ENCODE peak calls at places on chromosomes 2 and 18, in ten cellular contexts. S, U, Q, O, V, M, E, W, D and N are unnamed samples.

GRCh38 chr2:95323347-95324155 is 26.4 kb downstream of the KCNIP3 start:
- DNase-seq in O (no peak), M (peak), V (no peak), Q (no peak), E (no peak), W (peak), D (no peak), U (no peak), S (peak), N (no peak)

GRCh38 chr2:171673928-171674327 is 13.3 kb upstream of the DYNC1I2 start:
- DNase-seq in E (no peak), M (no peak), U (no peak), W (no peak), V (no peak), S (no peak), Q (no peak), D (no peak), O (no peak), N (no peak)

GRCh38 chr2:231666171-231667095 is 41.9 kb upstream of the PTMA start:
- DNase-seq in V (peak), U (peak), O (no peak), S (peak), D (peak), W (peak), E (peak), M (peak), Q (peak), N (peak)

GRCh38 chr18:46290440-46291020 is 186.3 kb downstream of the HAUS1 start:
- DNase-seq in D (no peak), M (no peak), W (no peak), Q (no peak), V (no peak), O (no peak), S (no peak), U (no peak), E (no peak), N (no peak)

GRCh38 chr2:71613566-71613952 is 160.2 kb downstream of the DYSF start:
- DNase-seq in Q (peak), D (no peak), M (no peak), O (no peak), V (no peak), E (no peak), S (no peak), W (no peak), U (no peak), N (no peak)

GRCh38 chr2:113173563-113174368 is at the start of gene PSD4:
- DNase-seq in U (no peak), E (no peak), W (peak), O (no peak), Q (peak), M (no peak), V (no peak), D (peak), S (no peak), N (no peak)

GRCh38 chr2:234001380-234001993 is 49.0 kb upstream of the SPP2 start:
- DNase-seq in O (no peak), Q (no peak), V (no peak), E (no peak), D (no peak), U (no peak), W (no peak), S (no peak), M (no peak), N (no peak)

GRCh38 chr2:97992836-97993825 is 2.6 kb downstream of the TMEM131 start:
- DNase-seq in W (no peak), V (no peak), O (no peak), M (no peak), S (peak), Q (no peak), E (no peak), U (no peak), D (no peak), N (no peak)

GRCh38 chr2:64228923-64229322 is 84.7 kb upstream of the PELI1 start:
- DNase-seq in V (no peak), D (no peak), U (no peak), S (no peak), M (no peak), W (no peak), O (no peak), Q (no peak), E (no peak), N (no peak)
- H3K4me3 ChIP-seq in V (no peak), D (peak), U (peak), S (no peak), M (peak), W (no peak), O (no peak), Q (no peak), E (no peak), N (no peak)

GRCh38 chr2:197875736-197876135 is 71.3 kb downstream of the PLCL1 start:
- DNase-seq in V (no peak), U (no peak), W (no peak), S (no peak), M (no peak), E (no peak), O (no peak), D (no peak), Q (no peak), N (no peak)
- H3K4me3 ChIP-seq in V (no peak), U (no peak), W (no peak), S (no peak), M (no peak), E (no peak), O (no peak), D (no peak), Q (no peak), N (no peak)

GRCh38 chr18:12443631-12444030 is 35.9 kb downstream of the PRELID3A start:
- DNase-seq in V (no peak), M (no peak), W (no peak), S (peak), O (no peak), U (no peak), D (no peak), E (no peak), Q (no peak), N (no peak)
- H3K4me3 ChIP-seq in V (no peak), M (no peak), W (no peak), S (no peak), O (no peak), U (no peak), D (no peak), E (no peak), Q (no peak), N (no peak)

GRCh38 chr18:22165603-22166069 is 3.8 kb upstream of the GATA6 start:
- DNase-seq in S (no peak), V (no peak), D (no peak), U (no peak), Q (no peak), O (no peak), W (peak), E (peak), M (peak), N (no peak)

GRCh38 chr18:22163432-22163831 is 6.0 kb upstream of the GATA6 start:
- DNase-seq in E (no peak), Q (no peak), V (no peak), O (no peak), D (no peak), U (no peak), S (no peak), W (no peak), M (no peak), N (no peak)

GRCh38 chr18:22165049-22165602 is 4.3 kb upstream of the GATA6 start:
- DNase-seq in U (no peak), Q (no peak), E (peak), M (peak), W (peak), S (no peak), V (no peak), O (no peak), D (no peak), N (no peak)

GRCh38 chr18:22166070-22166972 is 3.1 kb upstream of the GATA6 start:
- DNase-seq in W (peak), V (no peak), D (no peak), O (no peak), Q (peak), M (peak), U (no peak), E (peak), S (peak), N (no peak)

GRCh38 chr18:22164337-22165048 is 4.9 kb upstream of the GATA6 start:
- DNase-seq in U (no peak), D (no peak), O (no peak), V (no peak), Q (no peak), E (peak), M (no peak), W (peak), S (no peak), N (no peak)
- H3K4me3 ChIP-seq in U (no peak), D (peak), O (no peak), V (no peak), Q (no peak), E (peak), M (peak), W (no peak), S (no peak), N (no peak)

GRCh38 chr2:45652090-45653050 is 895 bp downstream of the PRKCE start:
- DNase-seq in S (peak), V (no peak), O (no peak), W (peak), U (no peak), E (peak), D (peak), Q (peak), M (peak), N (peak)

GRCh38 chr2:45654250-45654649 is 2.8 kb downstream of the PRKCE start:
- DNase-seq in O (no peak), E (no peak), V (no peak), M (no peak), W (no peak), D (no peak), U (no peak), Q (no peak), S (peak), N (no peak)

GRCh38 chr2:45651415-45652089 is at the start of gene PRKCE:
- DNase-seq in M (peak), U (peak), W (peak), D (peak), V (no peak), O (no peak), E (peak), Q (peak), S (peak), N (no peak)

GRCh38 chr2:45653584-45653983 is 2.1 kb downstream of the PRKCE start:
- DNase-seq in D (no peak), Q (no peak), W (no peak), U (no peak), M (no peak), O (peak), E (no peak), S (peak), V (no peak), N (no peak)

DNA sequence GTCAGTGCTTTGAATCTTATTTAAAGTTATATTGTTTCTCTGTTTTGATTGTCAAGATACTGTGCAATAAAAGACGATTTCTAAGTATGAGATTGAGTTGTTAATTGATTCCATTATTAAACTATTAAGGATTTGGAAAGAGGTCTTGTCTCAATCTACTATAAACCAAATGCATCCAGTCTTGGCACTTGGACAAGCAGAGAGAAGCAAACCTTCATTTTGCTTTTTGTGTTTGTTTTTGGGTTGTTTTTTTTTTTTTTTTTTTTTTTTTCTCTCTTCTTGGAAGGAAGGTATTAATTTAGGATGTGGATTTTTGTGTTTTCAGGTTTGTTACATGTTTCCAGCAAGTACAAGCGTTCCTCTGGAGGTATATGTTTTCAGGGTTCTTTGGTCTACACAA is 1.6 kb downstream of the PRKCE start:
- DNase-seq in M (no peak), D (no peak), W (no peak), Q (no peak), O (no peak), E (no peak), S (no peak), U (no peak), V (no peak), N (no peak)
- H3K4me3 ChIP-seq in M (peak), D (peak), W (no peak), Q (peak), O (peak), E (peak), S (peak), U (peak), V (peak), N (peak)

GRCh38 chr2:173858297-173858731 is 106.9 kb downstream of the SP3 start:
- DNase-seq in V (no peak), M (no peak), O (no peak), S (no peak), E (no peak), U (no peak), D (no peak), W (no peak), Q (no peak), N (no peak)

GRCh38 chr2:173854141-173854540 is 111.0 kb downstream of the SP3 start:
- DNase-seq in V (no peak), D (no peak), U (no peak), E (no peak), M (no peak), W (no peak), S (no peak), Q (no peak), O (no peak), N (no peak)

GRCh38 chr2:173855686-173856085 is 109.5 kb downstream of the SP3 start:
- DNase-seq in S (peak), Q (no peak), U (no peak), E (no peak), M (no peak), O (no peak), D (no peak), W (no peak), V (no peak), N (no peak)

GRCh38 chr2:173851256-173851655 is 113.9 kb downstream of the SP3 start:
- DNase-seq in W (no peak), U (peak), Q (peak), D (peak), E (no peak), M (no peak), O (peak), S (no peak), V (no peak), N (no peak)

GRCh38 chr2:173854840-173855239 is 110.3 kb downstream of the SP3 start:
- DNase-seq in S (peak), E (no peak), M (no peak), W (no peak), O (peak), Q (no peak), U (peak), V (no peak), D (peak), N (peak)
- H3K4me3 ChIP-seq in S (no peak), E (no peak), M (no peak), W (no peak), O (no peak), Q (no peak), U (peak), V (no peak), D (no peak), N (no peak)

DNA sequence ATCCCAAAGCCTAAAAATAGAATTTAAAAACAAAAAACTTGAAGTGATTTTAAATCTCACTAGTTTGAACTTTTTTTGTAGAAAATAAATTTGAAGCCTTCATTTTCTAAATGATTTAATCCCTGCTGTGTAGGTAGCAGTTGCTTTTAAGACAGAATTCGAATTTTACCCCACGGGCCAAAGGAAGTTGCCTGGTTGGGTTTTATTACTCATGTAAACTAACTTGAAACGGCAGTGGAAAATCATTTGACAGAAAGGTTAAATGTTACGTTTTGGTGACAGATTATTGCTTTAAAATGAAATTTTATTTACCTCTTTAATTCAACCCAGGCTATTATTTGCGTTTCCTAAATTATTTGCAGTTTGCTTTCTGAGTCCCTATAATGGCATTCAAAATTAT is 2.0 kb downstream of the MAPRE2 start:
- DNase-seq in E (no peak), O (no peak), U (no peak), W (no peak), V (no peak), S (no peak), D (no peak), Q (no peak), M (no peak), N (no peak)
- H3K4me3 ChIP-seq in E (no peak), O (peak), U (peak), W (no peak), V (no peak), S (peak), D (peak), Q (peak), M (peak), N (no peak)

GRCh38 chr2:105397959-105398521 is 811 bp downstream of the FHL2 start:
- DNase-seq in M (no peak), U (no peak), E (no peak), D (no peak), W (peak), S (peak), V (no peak), O (no peak), Q (no peak), N (no peak)
- H3K4me3 ChIP-seq in M (peak), U (peak), E (peak), D (peak), W (peak), S (peak), V (peak), O (peak), Q (peak), N (peak)

DNA sequence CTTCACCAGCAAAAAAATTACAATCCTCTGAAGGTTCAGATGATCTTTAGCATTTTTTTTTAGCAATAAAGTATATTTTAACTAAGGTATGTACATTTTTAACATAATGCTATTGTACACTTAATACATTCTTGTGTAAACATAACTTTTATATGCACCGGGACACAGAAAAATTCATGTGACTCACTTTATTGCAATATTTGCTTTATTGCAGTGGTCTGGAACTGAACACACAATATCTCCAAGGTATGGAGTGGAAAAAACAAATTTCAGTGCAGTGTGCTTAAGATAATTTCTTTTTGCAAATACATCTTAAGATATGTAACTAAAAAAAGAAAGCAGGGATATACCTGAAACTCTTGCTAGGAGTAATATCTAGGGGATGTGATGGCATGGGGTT is 5.1 kb upstream of the TWSG1 start:
- DNase-seq in S (no peak), W (no peak), E (no peak), Q (no peak), M (no peak), O (no peak), D (no peak), V (no peak), U (no peak), N (no peak)
- H3K4me3 ChIP-seq in S (no peak), W (no peak), E (no peak), Q (no peak), M (no peak), O (no peak), D (no peak), V (no peak), U (no peak), N (no peak)